ENCODE peak calls at places on chromosome 15, in four cellular contexts. X is stomach, T is GM12864, Q is lower lobe of right lung. M is an unnamed sample.

GRCh38 chr15:81239190-81239589 is 42.5 kb downstream of the IL16 start:
- DNase-seq in T (no peak), Q (no peak), X (no peak), M (peak)

GRCh38 chr15:101642361-101642760 is 9.8 kb downstream of the TM2D3 start:
- DNase-seq in X (no peak), T (no peak), Q (no peak), M (peak)

GRCh38 chr15:43880406-43881184 is 53.8 kb downstream of the WDR76 start:
- DNase-seq in X (no peak), Q (no peak), T (no peak), M (no peak)

GRCh38 chr15:72778796-72779195 is 4.8 kb downstream of the ADPGK start:
- DNase-seq in X (no peak), T (no peak), Q (no peak), M (peak)

GRCh38 chr15:82647045-82647834 is at the start of gene CPEB1:
- DNase-seq in X (no peak), Q (peak), T (no peak), M (peak)

GRCh38 chr15:74193305-74193718 is 9.3 kb downstream of the STRA6 start:
- DNase-seq in T (no peak), X (no peak), Q (no peak), M (peak)

GRCh38 chr15:83657549-83657948 is 3.6 kb downstream of the ADAMTSL3 start:
- DNase-seq in T (no peak), X (no peak), Q (no peak), M (no peak)

GRCh38 chr15:62248277-62248974 is 83.3 kb upstream of the C2CD4B start:
- DNase-seq in T (no peak), X (no peak), Q (no peak), M (no peak)

GRCh38 chr15:84824260-84824690 is 7.1 kb downstream of the ALPK3 start:
- DNase-seq in Q (no peak), X (no peak), T (no peak), M (no peak)

GRCh38 chr15:70669006-70669602 is 94.3 kb downstream of the UACA start:
- DNase-seq in Q (no peak), T (peak), X (no peak), M (peak)

GRCh38 chr15:53976844-53977392 is 1.3 kb upstream of the UNC13C start:
- DNase-seq in X (no peak), Q (no peak), T (no peak), M (no peak)

GRCh38 chr15:34374816-34375215 is 7.8 kb upstream of the LPCAT4 start:
- DNase-seq in X (no peak), T (no peak), Q (no peak), M (no peak)

GRCh38 chr15:37093480-37094410 is 6.6 kb downstream of the MEIS2 start:
- DNase-seq in Q (no peak), T (no peak), X (no peak), M (peak)

GRCh38 chr15:81301815-81302399 is 22.0 kb downstream of the STARD5 start:
- DNase-seq in T (peak), X (peak), Q (peak), M (no peak)

GRCh38 chr15:90212221-90213079 is 11.3 kb downstream of the SEMA4B start:
- DNase-seq in Q (no peak), T (no peak), X (peak), M (no peak)

GRCh38 chr15:26132786-26133185 is 269.7 kb upstream of the ATP10A start:
- DNase-seq in X (no peak), T (no peak), Q (no peak), M (no peak)

GRCh38 chr15:20340331-20340811 is 201.2 kb downstream of the GOLGA6L6 start:
- DNase-seq in Q (peak), X (peak), T (no peak), M (no peak)

GRCh38 chr15:48802867-48803266 is 8.0 kb downstream of the CEP152 start:
- DNase-seq in Q (no peak), X (no peak), T (no peak), M (peak)

GRCh38 chr15:56168394-56168793 is 75.3 kb downstream of the RFX7 start:
- DNase-seq in Q (no peak), T (no peak), X (no peak), M (peak)

GRCh38 chr15:92142242-92143232 is 251.1 kb upstream of the ST8SIA2 start:
- DNase-seq in X (no peak), T (no peak), Q (no peak), M (no peak)

GRCh38 chr15:69524850-69525249 is 72.2 kb downstream of the RPLP1 start:
- DNase-seq in Q (no peak), T (no peak), X (no peak), M (no peak)

GRCh38 chr15:97755726-97756125 is 204.8 kb upstream of the ARRDC4 start:
- DNase-seq in X (no peak), T (no peak), Q (no peak), M (no peak)

GRCh38 chr15:96246057-96246456 is 84.4 kb upstream of the NR2F2 start:
- DNase-seq in T (no peak), Q (no peak), X (no peak), M (no peak)

GRCh38 chr15:31574761-31575160 is 248.1 kb downstream of the KLF13 start:
- DNase-seq in Q (no peak), X (no peak), T (no peak), M (no peak)

GRCh38 chr15:69847625-69848024 is 250.1 kb downstream of the TLE3 start:
- DNase-seq in X (no peak), Q (no peak), T (no peak), M (no peak)

GRCh38 chr15:22819651-22820050 is 18.8 kb upstream of the NIPA2 start:
- DNase-seq in X (no peak), Q (no peak), T (no peak), M (no peak)
- TF ChIP-seq CTCF in X (no peak), Q (no peak), T (no peak), M (no peak)

GRCh38 chr15:29070471-29071192 is 184.9 kb downstream of the APBA2 start:
- DNase-seq in Q (no peak), T (no peak), X (no peak), M (no peak)

GRCh38 chr15:29072444-29072843 is 186.7 kb downstream of the APBA2 start:
- DNase-seq in Q (no peak), X (peak), T (no peak), M (no peak)

GRCh38 chr15:29074045-29074444 is 188.3 kb downstream of the APBA2 start:
- DNase-seq in T (no peak), X (no peak), Q (no peak), M (no peak)

GRCh38 chr15:29071193-29071906 is 185.6 kb downstream of the APBA2 start:
- DNase-seq in X (peak), T (no peak), Q (no peak), M (no peak)

DNA sequence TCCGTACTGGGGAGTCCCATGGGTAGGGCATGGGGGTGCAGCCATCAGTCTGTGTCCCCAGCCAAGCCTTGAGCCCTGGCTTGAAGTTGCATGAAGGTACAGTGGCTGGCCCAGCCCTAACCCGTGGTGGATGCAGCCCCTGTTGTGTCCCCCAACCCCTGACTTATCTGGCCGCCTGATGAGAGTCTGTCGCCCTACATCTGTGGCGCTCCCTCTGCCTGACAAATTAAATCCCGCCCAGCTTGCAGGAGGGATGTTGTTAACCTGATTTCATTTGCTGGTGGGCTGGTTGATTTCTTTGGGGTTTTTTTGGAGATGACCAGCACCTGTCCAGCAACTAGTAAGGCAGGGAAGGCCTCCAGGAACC is 186.1 kb downstream of the APBA2 start:
- DNase-seq in T (no peak), X (no peak), Q (no peak), M (no peak)
- H3K4me3 ChIP-seq in T (no peak), X (no peak), Q (no peak), M (no peak)

DNA sequence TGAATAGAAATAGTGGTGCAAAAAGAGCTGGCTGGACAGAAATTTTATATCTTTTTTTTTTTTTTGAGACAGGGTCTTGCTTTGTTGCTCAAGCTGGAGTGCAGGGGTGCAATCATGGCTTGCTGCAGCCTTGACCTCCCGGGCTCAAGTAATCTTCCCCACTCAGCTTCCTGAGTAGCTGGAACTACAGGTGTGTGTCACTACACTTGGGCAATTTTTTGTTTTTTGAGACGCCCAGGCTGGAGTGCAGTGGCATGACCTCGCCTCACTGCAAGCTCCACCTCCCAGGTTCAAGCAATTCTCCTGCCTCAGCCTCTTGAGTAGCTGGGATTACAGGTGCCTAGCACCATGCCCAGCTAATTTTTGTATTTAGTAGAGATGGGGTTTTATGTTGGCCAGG is 22.4 kb downstream of the CHRNA3 start:
- DNase-seq in X (no peak), Q (no peak), T (no peak), M (no peak)
- TF ChIP-seq CTCF in X (no peak), Q (no peak), T (no peak), M (no peak)

GRCh38 chr15:100073982-100074381 is 267.8 kb downstream of the ADAMTS17 start:
- DNase-seq in X (no peak), T (no peak), Q (no peak), M (no peak)

GRCh38 chr15:100078511-100079220 is 263.1 kb downstream of the ADAMTS17 start:
- DNase-seq in Q (no peak), T (no peak), X (no peak), M (peak)

DNA sequence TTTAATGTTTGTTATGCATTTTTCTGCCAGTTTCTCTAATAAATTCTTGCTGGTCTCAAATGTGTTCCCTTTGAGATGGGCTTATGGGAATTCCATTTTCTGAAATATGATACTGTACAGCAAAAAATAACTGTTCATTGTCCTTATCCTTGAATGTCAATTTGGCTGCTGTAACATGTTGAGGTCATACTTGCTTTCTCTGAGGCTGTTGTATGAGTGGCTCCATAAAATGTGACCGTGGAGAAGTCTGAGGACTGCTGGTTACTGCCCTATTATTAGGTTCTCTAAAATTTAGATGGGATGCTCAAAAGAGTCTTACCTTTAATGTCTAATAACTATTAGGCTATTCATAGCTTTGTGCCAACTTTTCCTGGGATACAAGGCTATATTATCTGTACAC is 266.5 kb downstream of the ADAMTS17 start:
- DNase-seq in T (no peak), Q (no peak), X (no peak), M (no peak)
- H3K4me3 ChIP-seq in T (no peak), Q (no peak), X (no peak), M (no peak)